ENCODE peak calls at places on chromosomes 1 and 21, in seven cellular contexts. H is cardiac muscle cell, O is spleen, L is coronary artery, S is H9, U is fibroblast of lung, C is epithelial cell of esophagus. R is an unnamed sample.

GRCh38 chr1:16888806-16889178 is 7.0 kb upstream of the RNU1-2 start:
- DNase-seq in U (no peak), S (no peak), L (no peak), C (no peak), O (no peak), H (peak), R (no peak)

GRCh38 chr1:171727778-171728177 is 14.1 kb downstream of the VAMP4 start:
- DNase-seq in H (no peak), U (no peak), S (no peak), O (no peak), C (no peak), L (no peak), R (no peak)

GRCh38 chr21:24895885-24896734 is 711.2 kb downstream of the MRPL39 start:
- DNase-seq in S (no peak), L (no peak), O (no peak), H (peak), U (peak), C (no peak), R (no peak)

GRCh38 chr1:78019031-78019430 is 14.3 kb downstream of the DNAJB4 start:
- DNase-seq in U (no peak), H (no peak), C (no peak), S (no peak), O (no peak), L (no peak), R (no peak)

GRCh38 chr1:178275553-178275952 is 181.6 kb downstream of the RASAL2 start:
- DNase-seq in C (peak), H (no peak), U (peak), L (no peak), S (no peak), O (no peak), R (no peak)

GRCh38 chr1:41357451-41358151 is 3.6 kb upstream of the FOXO6 start:
- DNase-seq in O (peak), S (no peak), L (peak), U (peak), C (no peak), H (peak), R (no peak)

GRCh38 chr1:151134991-151135390 is 11.4 kb downstream of the SEMA6C start:
- DNase-seq in H (no peak), S (no peak), U (no peak), O (no peak), C (no peak), L (no peak), R (no peak)

GRCh38 chr1:7420706-7421105 is 350.4 kb upstream of the VAMP3 start:
- DNase-seq in O (peak), H (no peak), S (peak), L (peak), U (no peak), C (no peak), R (peak)

GRCh38 chr1:53826367-53826766 is 11.7 kb downstream of the NDC1 start:
- DNase-seq in H (peak), S (no peak), C (peak), O (no peak), L (no peak), U (no peak), R (no peak)

GRCh38 chr1:211257831-211258225 is 1.3 kb upstream of the RCOR3 start:
- DNase-seq in S (no peak), L (no peak), H (peak), O (no peak), U (peak), C (no peak), R (no peak)

GRCh38 chr1:77900687-77901293 is 12.4 kb downstream of the NEXN start:
- DNase-seq in L (no peak), U (peak), H (peak), O (no peak), S (peak), C (peak), R (no peak)

GRCh38 chr1:7042322-7043231 is 257.3 kb downstream of the CAMTA1 start:
- DNase-seq in S (peak), U (peak), L (no peak), H (peak), C (peak), O (no peak), R (no peak)

GRCh38 chr1:6041432-6042062 is 4.1 kb upstream of the KCNAB2 start:
- DNase-seq in C (peak), O (peak), H (peak), L (no peak), U (no peak), S (peak), R (no peak)
- TF ChIP-seq CTCF in C (peak), O (peak), H (peak), L (no peak), U (peak), S (peak), R (peak)

GRCh38 chr1:109240158-109241152 is 8.9 kb upstream of the CELSR2 start:
- DNase-seq in S (peak), L (no peak), H (peak), U (peak), O (peak), C (peak), R (peak)

GRCh38 chr1:109239047-109239579 is 10.2 kb upstream of the CELSR2 start:
- DNase-seq in U (no peak), L (no peak), O (no peak), S (no peak), H (no peak), C (no peak), R (no peak)

GRCh38 chr1:109238382-109238781 is 11.0 kb upstream of the CELSR2 start:
- DNase-seq in L (no peak), S (no peak), O (no peak), H (no peak), U (no peak), C (no peak), R (no peak)

GRCh38 chr1:109241344-109241743 is 8.0 kb upstream of the CELSR2 start:
- DNase-seq in H (peak), U (no peak), L (no peak), C (no peak), O (no peak), S (peak), R (no peak)

DNA sequence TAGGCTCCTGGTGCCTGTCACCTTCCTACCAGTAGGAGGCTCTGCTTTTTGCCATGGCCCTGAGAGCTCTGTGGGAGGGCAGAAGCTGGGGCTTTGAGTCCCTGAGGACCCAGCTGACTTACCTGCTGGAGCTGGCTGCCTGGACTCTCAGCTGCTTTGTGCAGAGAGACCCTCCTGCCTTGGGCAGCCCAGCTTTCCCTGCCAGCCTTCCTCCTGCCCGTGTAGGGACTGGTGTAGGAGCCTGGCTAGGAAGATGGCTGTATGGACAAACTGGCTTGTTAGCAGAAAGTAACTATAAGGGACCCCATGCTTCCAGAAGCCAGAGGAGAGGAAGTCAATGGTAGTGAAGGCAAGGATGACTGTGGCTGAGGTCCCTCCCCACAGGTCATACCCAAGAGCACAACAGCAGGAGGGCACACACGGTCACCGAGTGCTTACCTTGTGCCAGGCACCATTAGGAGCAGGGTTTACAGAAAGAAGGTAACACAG is 9.7 kb upstream of the CELSR2 start:
- DNase-seq in U (peak), O (peak), H (peak), L (no peak), S (peak), C (peak), R (no peak)
- TF ChIP-seq CTCF in U (peak), O (peak), H (peak), L (no peak), S (peak), C (peak), R (peak)

DNA sequence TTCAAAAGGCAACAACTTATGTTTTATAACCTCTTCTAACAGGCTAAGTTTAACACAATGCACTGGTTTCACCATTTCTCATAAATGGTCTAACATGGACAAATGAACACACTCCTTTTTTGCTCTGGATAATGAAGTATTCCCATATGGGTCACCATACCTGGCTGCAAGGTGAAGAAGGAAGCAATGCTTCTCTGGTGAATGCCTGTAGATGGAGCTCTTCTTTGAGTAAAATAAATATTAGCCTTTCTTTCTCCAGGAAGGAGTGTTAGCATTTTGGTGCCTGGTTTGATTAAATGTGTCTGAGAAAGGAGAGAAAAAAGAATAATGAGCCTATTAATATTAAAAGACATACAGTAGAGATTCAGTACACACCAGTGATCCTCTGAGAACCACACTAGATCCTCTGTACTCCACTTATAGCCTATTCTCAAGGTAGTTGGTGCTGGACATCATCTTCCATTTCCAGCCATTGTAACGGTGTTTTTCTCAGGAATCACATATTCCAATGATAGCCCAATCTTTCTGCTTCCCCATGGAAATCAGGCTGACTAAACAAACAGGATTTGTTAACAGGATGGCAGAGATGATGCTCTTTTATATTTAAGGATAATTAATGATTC is 17.6 kb downstream of the MTFR1L start:
- DNase-seq in H (no peak), C (peak), O (no peak), L (no peak), U (no peak), S (no peak), R (no peak)
- TF ChIP-seq CTCF in H (peak), C (peak), O (no peak), L (no peak), U (peak), S (peak), R (peak)

GRCh38 chr1:212762839-212763238 is 28.7 kb downstream of the NSL1 start:
- DNase-seq in S (no peak), O (no peak), C (no peak), H (no peak), U (no peak), L (no peak), R (no peak)

GRCh38 chr1:212762234-212762633 is 29.3 kb downstream of the NSL1 start:
- DNase-seq in C (no peak), S (no peak), L (no peak), H (no peak), O (no peak), U (no peak), R (no peak)

GRCh38 chr1:212754715-212755114 is 36.9 kb downstream of the NSL1 start:
- DNase-seq in O (no peak), U (no peak), H (peak), C (no peak), L (no peak), S (no peak), R (no peak)

GRCh38 chr1:212759683-212760082 is 31.9 kb downstream of the NSL1 start:
- DNase-seq in S (no peak), O (no peak), L (no peak), C (no peak), U (no peak), H (no peak), R (no peak)

DNA sequence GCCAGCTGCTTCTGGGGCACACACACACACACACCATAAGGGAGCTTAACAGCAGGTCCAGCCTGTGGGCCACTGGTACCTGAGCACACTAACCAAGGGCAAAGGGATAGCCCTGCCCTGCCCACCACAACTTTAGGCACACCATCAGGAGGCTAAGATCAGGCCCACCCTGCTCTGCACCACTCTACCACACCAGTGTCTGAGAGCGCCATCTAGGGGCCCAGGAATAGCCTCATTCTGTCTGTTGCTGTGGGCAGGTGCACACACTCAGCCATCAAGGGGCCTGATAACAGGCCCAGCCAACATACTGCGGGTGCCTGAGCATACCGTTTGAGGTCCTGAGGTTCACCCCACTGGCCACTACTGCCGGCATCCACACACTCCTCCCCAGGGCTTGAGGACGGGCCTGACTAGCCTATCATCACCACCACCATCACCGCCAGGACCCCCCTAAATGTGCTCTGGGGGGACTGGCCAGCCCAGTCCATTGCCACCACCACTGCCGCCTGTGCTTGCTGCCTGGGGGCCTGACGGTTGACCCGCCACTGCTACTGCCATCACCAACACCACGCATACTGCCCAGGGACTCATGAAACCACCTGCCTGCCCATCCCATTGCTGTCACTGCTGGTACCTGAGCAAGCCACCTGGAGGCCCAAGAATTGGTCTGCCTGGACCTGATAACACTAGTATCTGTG is 31.3 kb downstream of the NSL1 start:
- DNase-seq in C (peak), S (peak), U (no peak), H (peak), O (peak), L (no peak), R (no peak)
- TF ChIP-seq CTCF in C (peak), S (peak), U (peak), H (peak), O (no peak), L (no peak), R (no peak)

GRCh38 chr1:119327436-119328155 is 41.0 kb upstream of the HAO2 start:
- DNase-seq in S (peak), O (peak), C (peak), L (no peak), U (peak), H (peak), R (no peak)
- TF ChIP-seq CTCF in S (peak), O (peak), C (peak), L (no peak), U (peak), H (peak), R (peak)

GRCh38 chr1:114561333-114561732 is 20.1 kb downstream of the BCAS2 start:
- DNase-seq in H (no peak), U (no peak), L (no peak), O (no peak), C (no peak), S (no peak), R (no peak)

GRCh38 chr1:114554577-114554976 is 26.8 kb downstream of the BCAS2 start:
- DNase-seq in H (no peak), L (no peak), S (no peak), O (no peak), U (no peak), C (peak), R (no peak)

GRCh38 chr1:114559356-114559755 is 22.1 kb downstream of the BCAS2 start:
- DNase-seq in U (no peak), L (no peak), C (no peak), O (no peak), S (no peak), H (no peak), R (no peak)

GRCh38 chr1:114564141-114564540 is 17.3 kb downstream of the BCAS2 start:
- DNase-seq in L (no peak), C (no peak), U (no peak), O (no peak), H (no peak), S (no peak), R (no peak)

DNA sequence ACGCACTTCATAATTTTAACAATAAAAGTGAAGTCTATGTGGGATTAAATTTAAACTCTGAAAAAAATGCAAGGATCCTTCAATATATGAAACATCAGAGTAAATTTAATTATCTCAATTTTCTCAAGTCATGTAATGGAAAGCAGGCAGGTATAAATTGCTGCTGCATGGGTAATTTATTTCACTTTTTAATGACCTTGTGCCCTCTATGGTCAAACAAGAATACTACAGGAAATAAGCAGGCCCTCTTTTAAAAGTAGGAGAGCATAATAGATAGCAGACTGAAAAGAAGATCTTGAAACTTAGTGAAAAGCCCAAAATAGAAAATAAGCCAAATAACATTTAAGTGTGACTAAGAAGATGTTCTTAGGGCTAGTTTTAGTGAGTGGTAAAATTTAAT is 22.9 kb downstream of the BCAS2 start:
- DNase-seq in O (no peak), L (no peak), S (no peak), C (peak), H (peak), U (no peak), R (no peak)
- TF ChIP-seq CTCF in O (peak), L (no peak), S (peak), C (peak), H (peak), U (no peak), R (peak)

DNA sequence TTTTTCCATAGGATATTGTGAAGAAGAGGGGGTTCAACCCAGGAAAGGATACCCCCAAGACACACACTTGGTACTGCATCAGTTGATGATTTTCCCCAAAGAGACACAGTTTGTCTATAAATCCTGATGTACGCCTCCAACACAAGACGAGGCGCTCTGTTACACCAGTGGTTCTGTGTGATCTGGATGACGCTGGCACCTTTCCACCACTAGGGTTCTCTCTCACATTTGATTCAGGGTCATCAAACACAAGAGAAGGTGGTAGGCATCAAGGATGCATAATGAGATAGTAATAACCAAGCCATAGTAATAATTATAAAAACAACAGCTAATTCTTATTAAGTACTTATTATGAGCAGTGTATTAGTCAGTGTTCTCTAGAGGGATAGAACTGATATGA is 508.8 kb upstream of the ZP4 start:
- DNase-seq in U (no peak), C (no peak), L (no peak), S (no peak), O (no peak), H (no peak), R (no peak)
- TF ChIP-seq CTCF in U (no peak), C (no peak), L (no peak), S (peak), O (no peak), H (no peak), R (peak)

DNA sequence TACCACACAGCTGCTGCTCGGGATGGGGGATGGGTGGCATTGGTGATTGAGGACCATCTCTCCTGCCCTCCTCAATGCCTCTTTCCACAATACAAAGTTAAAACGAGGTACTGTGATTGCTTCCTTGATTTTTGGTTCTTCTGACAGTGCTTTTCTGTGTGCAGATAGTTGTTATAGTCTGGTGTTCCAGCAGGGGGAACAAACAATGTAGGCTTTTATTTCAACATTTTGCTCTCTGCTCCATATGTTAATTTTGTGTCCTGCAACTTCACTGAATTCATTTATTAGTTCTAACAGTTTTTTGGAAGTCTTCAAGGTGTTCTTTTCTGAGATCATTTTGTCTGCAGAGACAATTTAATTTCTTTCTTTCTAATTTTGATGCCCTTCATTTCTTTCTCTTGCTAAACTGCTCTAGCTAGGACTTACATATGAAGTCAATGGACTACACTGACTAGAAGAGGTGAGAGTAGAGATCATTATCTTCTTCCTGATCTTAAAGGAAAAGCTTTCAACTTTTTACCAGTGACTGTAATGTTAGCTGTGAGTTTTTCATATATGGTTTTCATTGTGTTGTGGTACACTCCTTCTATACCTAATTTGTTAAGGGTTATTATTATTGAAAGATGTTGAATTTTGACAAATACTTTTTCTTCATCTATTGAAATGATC is 45.4 kb downstream of the TNFSF18 start:
- DNase-seq in H (no peak), L (no peak), C (no peak), O (no peak), U (no peak), S (no peak), R (no peak)
- TF ChIP-seq CTCF in H (peak), L (no peak), C (peak), O (no peak), U (no peak), S (no peak), R (no peak)

GRCh38 chr1:9615316-9616063 is 26.8 kb downstream of the TMEM201 start:
- DNase-seq in U (peak), S (peak), C (peak), O (peak), H (peak), L (no peak), R (no peak)
- TF ChIP-seq CTCF in U (peak), S (peak), C (peak), O (peak), H (peak), L (no peak), R (peak)

R was measured in osteocyte.